ENCODE peak calls at places on chromosomes 11 and 22, in seven cellular contexts. M is heart right ventricle, F is endodermal cell, X is stomach, Y is GM23338, O is pancreas, T is uterus. C is an unnamed sample.

GRCh38 chr11:69978841-69979614 is 99.1 kb upstream of the ANO1 start:
- DNase-seq in M (no peak), F (peak; percentile 49), X (no peak), Y (no peak), O (no peak), T (no peak), C (no peak)

GRCh38 chr11:3911908-3912505 is 56.5 kb downstream of the STIM1 start:
- DNase-seq in M (no peak), F (no peak), X (no peak), Y (no peak), O (no peak), T (no peak), C (no peak)

GRCh38 chr11:100484948-100485347 is 202.1 kb upstream of the ARHGAP42 start:
- DNase-seq in M (no peak), F (no peak), X (no peak), Y (no peak), O (no peak), T (no peak), C (no peak)

GRCh38 chr11:62256281-62256680 is 13.7 kb upstream of the SCGB2A2 start:
- DNase-seq in M (no peak), F (no peak), X (no peak), Y (no peak), O (no peak), T (no peak), C (no peak)

GRCh38 chr11:132119573-132119972 is 749.2 kb downstream of the NTM start:
- DNase-seq in M (no peak), F (no peak), X (no peak), Y (no peak), O (no peak), T (no peak), C (no peak)

GRCh38 chr11:8080674-8081590 is at the start of gene TUB:
- DNase-seq in M (no peak), F (peak; percentile 85), X (peak; percentile 26), Y (peak; percentile 86), O (peak; percentile 40), T (no peak), C (no peak)

GRCh38 chr11:69642549-69642912 is 1.6 kb downstream of the CCND1 start:
- DNase-seq in M (peak; percentile 55), F (no peak), X (peak; percentile 52), Y (peak; percentile 27), O (no peak), T (no peak), C (peak; percentile 79)

GRCh38 chr22:36239150-36239400 is 252 bp downstream of the APOL2 start:
- DNase-seq in M (no peak), F (peak; percentile 59), X (no peak), Y (no peak), O (no peak), T (no peak), C (no peak)

GRCh38 chr22:26131755-26132154 is 37.5 kb upstream of the SEZ6L start:
- DNase-seq in M (no peak), F (peak; percentile 45), X (no peak), Y (no peak), O (no peak), T (no peak), C (no peak)

GRCh38 chr11:113114452-113115027 is 153.3 kb downstream of the NCAM1 start:
- DNase-seq in M (peak; percentile 43), F (peak; percentile 87), X (peak; percentile 80), Y (peak; percentile 67), O (peak; percentile 37), T (peak; percentile 60), C (no peak)

GRCh38 chr11:74951241-74951640 is 2.2 kb downstream of the SPCS2 start:
- DNase-seq in M (no peak), F (no peak), X (no peak), Y (no peak), O (no peak), T (no peak), C (no peak)

GRCh38 chr22:23882370-23882769 is 11.8 kb upstream of the MIF start:
- DNase-seq in M (no peak), F (no peak), X (no peak), Y (no peak), O (no peak), T (no peak), C (no peak)

GRCh38 chr11:122344281-122344680 is 228.3 kb upstream of the BLID start:
- DNase-seq in M (no peak), F (no peak), X (no peak), Y (no peak), O (no peak), T (no peak), C (no peak)

GRCh38 chr11:20367313-20367948 is 3.9 kb downstream of the HTATIP2 start:
- DNase-seq in M (no peak), F (no peak), X (peak; percentile 43), Y (no peak), O (no peak), T (peak; percentile 74), C (no peak)

GRCh38 chr11:43802509-43802908 is 78.1 kb upstream of the ALKBH3 start:
- DNase-seq in M (no peak), F (no peak), X (no peak), Y (peak; percentile 17), O (no peak), T (no peak), C (no peak)

GRCh38 chr22:45708145-45708544 is 36.5 kb downstream of the ATXN10 start:
- DNase-seq in M (no peak), F (no peak), X (no peak), Y (no peak), O (no peak), T (no peak), C (no peak)

GRCh38 chr11:66595245-66595904 is 2.4 kb downstream of the CCS start:
- DNase-seq in M (peak; percentile 40), F (no peak), X (peak; percentile 47), Y (no peak), O (peak; percentile 46), T (no peak), C (no peak)

GRCh38 chr11:105130189-105130813 is 9.3 kb downstream of the CARD18 start:
- DNase-seq in M (no peak), F (no peak), X (no peak), Y (no peak), O (no peak), T (no peak), C (no peak)

GRCh38 chr11:64974124-64974523 is 2.2 kb upstream of the MAJIN start:
- DNase-seq in M (no peak), F (no peak), X (no peak), Y (no peak), O (no peak), T (no peak), C (no peak)

GRCh38 chr11:47201015-47201414 is 13.8 kb upstream of the DDB2 start:
- DNase-seq in M (no peak), F (no peak), X (no peak), Y (peak; percentile 41), O (no peak), T (no peak), C (no peak)

GRCh38 chr11:22666320-22666699 is at the start of gene GAS2:
- DNase-seq in M (peak; percentile 11), F (no peak), X (no peak), Y (peak; percentile 10), O (no peak), T (no peak), C (no peak)

GRCh38 chr11:87304350-87304749 is 266.6 kb downstream of the TMEM135 start:
- DNase-seq in M (no peak), F (no peak), X (no peak), Y (no peak), O (no peak), T (no peak), C (no peak)
- H3K27ac ChIP-seq in M (no peak overlapping the region), F (no peak overlapping the region), X (no peak overlapping the region), Y (no peak overlapping the region), O (no peak overlapping the region), T (no peak overlapping the region), C (no peak overlapping the region)

DNA sequence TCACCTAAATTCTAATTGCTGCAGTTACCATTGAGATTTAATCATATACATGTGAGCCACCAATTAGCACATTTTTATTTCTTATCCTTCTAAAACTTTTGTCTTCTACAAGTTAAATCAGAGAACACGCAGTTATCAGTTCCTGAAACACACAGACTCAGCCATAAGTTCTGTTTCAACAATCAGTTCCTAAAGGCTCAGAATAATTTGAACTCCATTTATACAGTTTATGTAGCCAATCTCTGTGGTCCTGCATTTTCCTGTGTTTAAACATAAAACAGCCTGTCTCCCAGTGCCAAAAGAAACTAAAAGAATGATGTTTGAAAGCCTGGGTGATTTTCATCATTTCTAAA is 2.9 kb downstream of the PLAAT3 start:
- DNase-seq in M (no peak), F (no peak), X (no peak), Y (no peak), O (no peak), T (no peak), C (no peak)
- H3K4me1 ChIP-seq in M (peaks cover 46% of the 10 kb centered on the region), F (peaks cover 2% of the 10 kb centered on the region), X (peaks cover 52% of the 10 kb centered on the region), Y (peaks cover 49% of the 10 kb centered on the region), O (no peaks in the 10 kb centered on the region), T (peaks cover 6% of the 10 kb centered on the region), C (peaks cover 48% of the 10 kb centered on the region)

GRCh38 chr11:134939046-134939445 is 527.0 kb upstream of the B3GAT1 start:
- DNase-seq in M (no peak), F (no peak), X (no peak), Y (no peak), O (no peak), T (no peak), C (no peak)

GRCh38 chr11:134942633-134943032 is 530.6 kb upstream of the B3GAT1 start:
- DNase-seq in M (no peak), F (no peak), X (no peak), Y (no peak), O (no peak), T (no peak), C (no peak)

GRCh38 chr11:134938212-134938611 is 526.2 kb upstream of the B3GAT1 start:
- DNase-seq in M (no peak), F (no peak), X (no peak), Y (no peak), O (no peak), T (no peak), C (no peak)

GRCh38 chr11:134940441-134941125 is 528.5 kb upstream of the B3GAT1 start:
- DNase-seq in M (no peak), F (peak; percentile 66), X (no peak), Y (no peak), O (no peak), T (no peak), C (no peak)

GRCh38 chr11:134939905-134940304 is 527.9 kb upstream of the B3GAT1 start:
- DNase-seq in M (peak; percentile 25), F (peak; percentile 72), X (no peak), Y (no peak), O (no peak), T (no peak), C (no peak)
- TF ChIP-seq CTCF in M (no peak), F (peak; percentile 71), X (no peak), Y (peak; percentile 29), O (no peak), T (no peak), C (peak; percentile 28)

DNA sequence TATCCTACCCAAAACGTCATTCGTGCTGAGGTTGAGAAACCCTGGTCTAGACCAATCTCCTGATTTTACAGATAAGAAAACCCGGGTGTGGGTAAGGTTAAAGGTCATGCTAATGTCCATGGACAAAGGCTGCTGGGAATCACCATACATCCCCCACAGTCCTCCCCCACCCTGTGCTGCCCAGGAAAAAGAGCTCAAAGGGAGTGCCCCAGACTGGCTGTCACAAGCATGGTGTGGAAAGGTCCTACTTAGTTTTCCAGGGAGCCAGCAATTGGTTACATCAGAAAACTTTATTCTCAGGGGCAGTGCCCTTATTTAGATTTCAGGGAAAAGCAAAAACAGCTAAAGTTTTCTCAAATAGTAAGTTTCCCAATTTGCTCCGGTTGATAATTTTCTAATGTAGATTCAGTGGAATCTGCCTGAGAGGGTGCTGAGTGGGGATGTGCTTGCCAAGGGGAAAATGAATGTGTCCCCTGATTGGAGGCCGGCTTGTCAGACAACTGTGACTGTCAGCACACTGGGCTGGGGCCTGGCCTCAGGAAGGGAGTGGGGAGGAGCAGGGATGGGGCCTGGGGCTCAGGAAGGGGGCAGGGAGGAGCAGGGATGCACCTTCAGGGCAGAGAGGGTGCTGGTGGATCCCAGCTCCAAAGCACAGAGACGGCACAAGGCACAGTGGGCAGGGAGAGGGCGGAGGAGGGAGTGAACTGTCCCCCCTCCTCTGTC is 263.7 kb downstream of the KIRREL3 start:
- DNase-seq in M (no peak), F (no peak), X (no peak), Y (no peak), O (no peak), T (no peak), C (no peak)
- H3K27ac ChIP-seq in M (no peak overlapping the region), F (no peak overlapping the region), X (no peak overlapping the region), Y (no peak overlapping the region), O (no peak overlapping the region), T (no peak overlapping the region), C (no peak overlapping the region)